ENCODE peak calls at places on chromosomes 4 and X, in four cellular contexts. K is NCI-H1436, M is KG1, E is A172. U is an unnamed sample.

GRCh38 chrX:132489256-132490085 is 633 bp upstream of the MBNL3 start:
- DNase-seq in K (peak), M (peak), E (no peak), U (peak)

GRCh38 chr4:34422472-34422871 is 1821.8 kb downstream of the ARAP2 start:
- DNase-seq in K (no peak), M (no peak), E (peak), U (no peak)

GRCh38 chrX:21745756-21746155 is 12.2 kb downstream of the SMPX start:
- DNase-seq in K (no peak), M (peak), E (peak), U (no peak)

GRCh38 chrX:30830544-30830943 is 58.5 kb downstream of the TAB3 start:
- DNase-seq in K (no peak), M (no peak), E (no peak), U (no peak)

GRCh38 chrX:6384391-6384790 is 150.5 kb downstream of the VCX3A start:
- DNase-seq in K (no peak), M (no peak), E (no peak), U (no peak)

GRCh38 chr4:102268355-102268754 is 76.9 kb downstream of the SLC39A8 start:
- DNase-seq in K (no peak), M (no peak), E (no peak), U (no peak)

GRCh38 chrX:117973175-117974075 is 143.2 kb downstream of the KLHL13 start:
- DNase-seq in K (peak), M (no peak), E (no peak), U (peak)

GRCh38 chrX:71532078-71532752 is 689 bp upstream of the OGT start:
- DNase-seq in K (no peak), M (no peak), E (peak), U (peak)

GRCh38 chr4:166675411-166675810 is 558.9 kb downstream of the SPOCK3 start:
- DNase-seq in K (no peak), M (no peak), E (peak), U (no peak)

GRCh38 chr4:1205641-1206298 is 33.4 kb upstream of the SPON2 start:
- DNase-seq in K (no peak), M (no peak), E (no peak), U (no peak)

GRCh38 chr4:125360727-125361126 is 46.0 kb downstream of the FAT4 start:
- DNase-seq in K (no peak), M (no peak), E (no peak), U (no peak)

GRCh38 chr4:165953181-165953580 is 80.1 kb downstream of the TLL1 start:
- DNase-seq in K (no peak), M (no peak), E (no peak), U (no peak)

GRCh38 chrX:118216488-118216887 is 99.9 kb upstream of the KLHL13 start:
- DNase-seq in K (peak), M (no peak), E (no peak), U (no peak)

GRCh38 chrX:53237056-53237455 is 12.0 kb upstream of the KDM5C start:
- DNase-seq in K (no peak), M (no peak), E (no peak), U (no peak)

GRCh38 chr4:150216725-150217124 is 138.5 kb downstream of the DCLK2 start:
- DNase-seq in K (no peak), M (no peak), E (no peak), U (no peak)

GRCh38 chr4:17111959-17112659 is 213.7 kb upstream of the LDB2 start:
- DNase-seq in K (no peak), M (no peak), E (no peak), U (no peak)

GRCh38 chr4:6989331-6989923 is 53.7 kb upstream of the TADA2B start:
- DNase-seq in K (no peak), M (no peak), E (no peak), U (no peak)

GRCh38 chr4:69473699-69474098 is 22.0 kb downstream of the UGT2B4 start:
- DNase-seq in K (no peak), M (no peak), E (no peak), U (no peak)

GRCh38 chr4:139416073-139416673 is 37.7 kb upstream of the RAB33B start:
- DNase-seq in K (no peak), M (peak), E (peak), U (peak)

GRCh38 chr4:2803624-2804448 is 11.0 kb downstream of the SH3BP2 start:
- DNase-seq in K (no peak), M (no peak), E (peak), U (peak)

GRCh38 chr4:126172126-126172525 is 857.4 kb downstream of the FAT4 start:
- DNase-seq in K (no peak), M (no peak), E (no peak), U (no peak)

GRCh38 chr4:150173420-150173819 is 95.2 kb downstream of the DCLK2 start:
- DNase-seq in K (no peak), M (no peak), E (no peak), U (no peak)

GRCh38 chr4:103026868-103027267 is 7.4 kb upstream of the SLC9B1 start:
- DNase-seq in K (no peak), M (no peak), E (no peak), U (no peak)

GRCh38 chr4:183242291-183242690 is 77.8 kb downstream of the CLDN22 start:
- DNase-seq in K (no peak), M (no peak), E (no peak), U (no peak)

GRCh38 chr4:40241936-40242590 is 45.2 kb downstream of the RHOH start:
- DNase-seq in K (no peak), M (no peak), E (no peak), U (no peak)

GRCh38 chrX:115068896-115069295 is 51.5 kb upstream of the IL13RA2 start:
- DNase-seq in K (no peak), M (no peak), E (no peak), U (no peak)

GRCh38 chr4:48315728-48316630 is 25.4 kb upstream of the SLAIN2 start:
- DNase-seq in K (peak), M (no peak), E (peak), U (peak)